ENCODE peak calls at places on chromosomes 4 and X, in four cellular contexts. Z, F, Q and G are unnamed samples.

GRCh38 chrX:46601283-46601682 is 27.7 kb downstream of the CHST7 start:
- DNase-seq in Z (no peak), F (no peak), Q (no peak), G (no peak)

GRCh38 chr4:94870151-94870550 is 112.4 kb downstream of the BMPR1B start:
- DNase-seq in Z (no peak), F (no peak), Q (no peak), G (no peak)

GRCh38 chrX:17374619-17375360 is at the start of gene NHS:
- DNase-seq in Z (peak), F (peak), Q (peak), G (peak)

GRCh38 chr4:100306018-100306417 is 115.8 kb upstream of the DDIT4L start:
- DNase-seq in Z (no peak), F (no peak), Q (no peak), G (no peak)

GRCh38 chr4:87566276-87566675 is 37.1 kb upstream of the SPARCL1 start:
- DNase-seq in Z (no peak), F (no peak), Q (no peak), G (no peak)

GRCh38 chrX:145524931-145525330 is 277.6 kb downstream of the SPANXN1 start:
- DNase-seq in Z (no peak), F (no peak), Q (no peak), G (no peak)

GRCh38 chrX:153818571-153819397 is 11.6 kb downstream of the PDZD4 start:
- DNase-seq in Z (peak), F (no peak), Q (no peak), G (no peak)

GRCh38 chrX:124098089-124098488 is 136.6 kb downstream of the STAG2 start:
- DNase-seq in Z (no peak), F (no peak), Q (no peak), G (no peak)

GRCh38 chr4:187251896-187252295 is 528.2 kb upstream of the FAT1 start:
- DNase-seq in Z (no peak), F (no peak), Q (no peak), G (no peak)

GRCh38 chr4:106624674-106625073 is 256.1 kb upstream of the GIMD1 start:
- DNase-seq in Z (no peak), F (no peak), Q (no peak), G (no peak)

GRCh38 chrX:97011540-97011939 is 127.8 kb downstream of the RPA4 start:
- DNase-seq in Z (no peak), F (no peak), Q (no peak), G (no peak)

GRCh38 chrX:53939127-53939526 is 105.1 kb downstream of the PHF8 start:
- DNase-seq in Z (no peak), F (no peak), Q (no peak), G (no peak)

GRCh38 chr4:65521666-65522065 is 148.6 kb downstream of the EPHA5 start:
- DNase-seq in Z (no peak), F (no peak), Q (no peak), G (no peak)

GRCh38 chr4:26132858-26133257 is 188.0 kb upstream of the RBPJ start:
- DNase-seq in Z (no peak), F (no peak), Q (no peak), G (no peak)

GRCh38 chr4:56424697-56425514 is 10.5 kb downstream of the PPAT start:
- DNase-seq in Z (peak), F (no peak), Q (no peak), G (no peak)

GRCh38 chrX:63664083-63664482 is 120.9 kb downstream of the ARHGEF9 start:
- DNase-seq in Z (no peak), F (no peak), Q (no peak), G (no peak)

GRCh38 chr4:20954541-20954940 is 254.3 kb downstream of the PACRGL start:
- DNase-seq in Z (no peak), F (no peak), Q (no peak), G (no peak)

GRCh38 chr4:4658051-4658450 is 116.2 kb upstream of the STX18 start:
- DNase-seq in Z (no peak), F (no peak), Q (no peak), G (no peak)

GRCh38 chrX:96483642-96484160 is 200.9 kb upstream of the DIAPH2 start:
- DNase-seq in Z (no peak), F (no peak), Q (no peak), G (no peak)

GRCh38 chr4:46258436-46258835 is 131.5 kb downstream of the GABRA2 start:
- DNase-seq in Z (no peak), F (no peak), Q (no peak), G (no peak)

GRCh38 chrX:85020216-85020615 is 16.5 kb downstream of the APOOL start:
- DNase-seq in Z (no peak), F (no peak), Q (no peak), G (no peak)

GRCh38 chrX:72038868-72039267 is 92.8 kb downstream of the RTL5 start:
- DNase-seq in Z (no peak), F (no peak), Q (no peak), G (no peak)

GRCh38 chr4:140152015-140152703 is 1.8 kb downstream of the MAML3 start:
- DNase-seq in Z (peak), F (peak), Q (peak), G (peak)

GRCh38 chr4:62407534-62407933 is 1207.4 kb downstream of the ADGRL3 start:
- DNase-seq in Z (no peak), F (no peak), Q (no peak), G (no peak)

GRCh38 chr4:139286186-139286698 is 6.2 kb upstream of the MGARP start:
- DNase-seq in Z (no peak), F (no peak), Q (no peak), G (no peak)

GRCh38 chr4:69054578-69055200 is 41.6 kb upstream of the UGT2B7 start:
- DNase-seq in Z (no peak), F (no peak), Q (no peak), G (no peak)

GRCh38 chr4:148782284-148782683 is 340.1 kb upstream of the NR3C2 start:
- DNase-seq in Z (no peak), F (no peak), Q (no peak), G (no peak)
- TF ChIP-seq EP300 in Z (no peak), F (no peak), Q (no peak), G (no peak)

GRCh38 chr4:182928061-182928460 is 10.9 kb upstream of the DCTD start:
- DNase-seq in Z (no peak), F (no peak), Q (no peak), G (no peak)

GRCh38 chr4:182927505-182927904 is 10.3 kb upstream of the DCTD start:
- DNase-seq in Z (no peak), F (no peak), Q (no peak), G (no peak)

GRCh38 chr4:182931691-182932297 is 14.6 kb upstream of the DCTD start:
- DNase-seq in Z (no peak), F (no peak), Q (no peak), G (no peak)

GRCh38 chr4:182932651-182933050 is 15.5 kb upstream of the DCTD start:
- DNase-seq in Z (no peak), F (no peak), Q (no peak), G (no peak)

GRCh38 chr4:182929296-182929695 is 12.1 kb upstream of the DCTD start:
- DNase-seq in Z (no peak), F (no peak), Q (no peak), G (no peak)
- H3K27ac ChIP-seq in Z (no peak), F (no peak), Q (no peak), G (peak)

DNA sequence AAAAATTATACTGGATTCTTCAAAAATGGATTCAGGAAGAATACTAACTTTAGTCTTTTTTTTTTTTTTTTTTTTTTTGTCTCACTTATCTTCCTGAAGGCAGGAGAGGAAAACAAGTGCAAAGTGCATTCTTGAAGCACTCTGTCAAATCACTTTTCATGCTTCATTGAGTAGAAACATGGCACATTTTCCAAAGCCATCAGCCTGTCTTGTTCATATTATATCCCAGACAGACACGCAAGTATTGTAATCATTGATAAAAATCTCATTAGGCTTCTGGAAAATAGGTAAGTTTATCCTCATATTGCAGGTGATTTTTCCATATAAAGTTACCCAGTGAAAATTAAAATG is 1.3 kb downstream of the BBS12 start:
- DNase-seq in Z (no peak), F (no peak), Q (no peak), G (no peak)
- TF ChIP-seq EP300 in Z (no peak), F (no peak), Q (no peak), G (no peak)

DNA sequence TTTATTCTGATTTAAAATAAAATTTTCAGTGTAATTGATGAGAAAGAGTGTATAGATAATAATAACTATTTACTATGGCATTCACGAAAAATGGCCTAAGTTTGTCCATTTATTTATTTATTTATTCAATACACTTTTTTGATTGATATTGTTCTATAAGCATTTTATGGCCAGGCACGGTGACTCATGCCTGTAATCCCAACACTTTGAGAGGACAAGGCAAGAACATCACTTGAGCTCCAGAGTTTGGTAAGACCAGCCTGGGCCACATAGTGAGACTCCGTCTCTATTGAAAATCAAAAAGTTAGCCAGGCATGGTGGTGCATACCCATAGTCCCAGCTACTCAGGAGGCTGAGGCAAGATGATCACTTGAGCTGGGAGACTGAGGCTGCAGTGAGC is 25.7 kb downstream of the GASK1B start:
- DNase-seq in Z (no peak), F (no peak), Q (no peak), G (no peak)
- H3K27ac ChIP-seq in Z (no peak), F (peak), Q (no peak), G (no peak)

DNA sequence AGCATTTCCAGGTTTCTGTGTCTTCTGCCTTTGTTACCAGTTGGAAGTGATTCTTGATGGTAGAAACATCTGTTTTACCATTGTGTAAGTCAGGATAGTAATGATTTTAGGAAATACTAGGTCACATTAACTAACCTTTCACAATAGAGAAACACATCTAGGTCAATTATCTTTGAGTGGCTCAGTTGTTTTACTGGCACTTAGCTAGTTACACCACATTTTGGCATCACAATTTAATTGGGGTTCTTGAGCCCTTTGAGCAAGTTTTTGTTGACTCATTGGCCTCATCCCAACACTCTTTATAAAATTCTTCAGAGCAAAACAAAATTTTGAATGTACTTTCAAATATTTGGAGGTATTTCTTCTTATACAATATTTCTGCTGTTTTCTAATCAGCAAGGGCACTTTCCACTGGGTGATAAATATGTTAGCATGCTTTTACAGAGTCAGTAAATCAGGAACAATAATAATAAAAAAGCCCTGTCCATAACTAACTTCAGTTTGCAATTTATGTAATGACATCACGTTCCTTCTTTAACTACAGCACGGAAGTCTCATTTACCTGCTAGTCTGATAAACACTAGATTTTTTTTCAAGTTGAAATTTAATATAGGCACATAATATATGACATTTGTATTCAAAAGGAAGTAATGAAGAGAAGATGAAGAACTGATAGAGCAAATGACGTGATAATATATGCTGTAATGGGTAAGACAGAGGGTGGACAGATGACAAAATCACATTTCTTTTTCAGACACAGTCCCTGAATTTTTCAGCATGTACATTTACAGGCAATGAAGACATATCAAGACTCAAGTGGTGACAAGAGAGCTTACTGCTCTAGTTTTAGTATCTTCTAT is 64.9 kb upstream of the GK2 start:
- DNase-seq in Z (no peak), F (no peak), Q (no peak), G (no peak)
- TF ChIP-seq EP300 in Z (no peak), F (no peak), Q (no peak), G (no peak)

GRCh38 chrX:32562261-32562660 is 649.1 kb downstream of the DMD start:
- DNase-seq in Z (no peak), F (no peak), Q (no peak), G (no peak)
- H3K27ac ChIP-seq in Z (no peak), F (no peak), Q (no peak), G (no peak)

DNA sequence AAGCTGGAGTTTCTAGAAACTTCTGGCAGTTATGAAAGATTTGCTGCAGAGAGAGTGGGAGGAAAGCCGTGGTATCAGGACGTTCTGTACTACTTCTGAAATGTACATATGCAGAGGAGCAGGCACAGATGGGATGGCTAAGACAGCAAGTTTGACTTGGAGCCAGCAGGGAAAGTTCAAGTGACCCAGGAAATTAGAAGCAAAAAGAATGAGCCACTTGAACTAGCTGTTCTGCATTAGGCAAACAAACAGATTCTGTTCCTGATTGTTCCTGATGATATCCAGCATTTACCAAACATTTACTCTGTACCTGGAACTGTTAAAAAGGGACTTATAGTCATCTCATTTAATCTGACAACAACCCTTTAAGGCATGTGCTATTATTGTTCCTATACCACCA is 41.4 kb upstream of the CXCL13 start:
- DNase-seq in Z (no peak), F (peak), Q (no peak), G (no peak)
- TF ChIP-seq EP300 in Z (no peak), F (peak), Q (no peak), G (peak)

GRCh38 chr4:81398379-81398778 is 73.3 kb downstream of the RASGEF1B start:
- DNase-seq in Z (no peak), F (no peak), Q (no peak), G (no peak)

GRCh38 chr4:81392164-81392563 is 79.5 kb downstream of the RASGEF1B start:
- DNase-seq in Z (no peak), F (no peak), Q (no peak), G (no peak)

GRCh38 chr4:81397635-81398034 is 74.1 kb downstream of the RASGEF1B start:
- DNase-seq in Z (no peak), F (no peak), Q (no peak), G (no peak)

GRCh38 chr4:81389720-81390119 is 82.0 kb downstream of the RASGEF1B start:
- DNase-seq in Z (no peak), F (no peak), Q (no peak), G (no peak)

GRCh38 chr4:81395239-81395638 is 76.5 kb downstream of the RASGEF1B start:
- DNase-seq in Z (no peak), F (no peak), Q (no peak), G (no peak)
- H3K27ac ChIP-seq in Z (no peak), F (no peak), Q (no peak), G (no peak)